ENCODE peak calls at places on chromosomes 2 and 18, in six cellular contexts. H is ovary, O is tibial nerve, E is SK-N-SH, Q is sigmoid colon, N is A549. F is an unnamed sample.

GRCh38 chr2:176085120-176085788 is 1.5 kb upstream of the EVX2 start:
- DNase-seq in Q (no peak), O (no peak), N (no peak), E (peak; percentile 42), H (no peak), F (no peak)

GRCh38 chr18:30684825-30685481 is 357.6 kb downstream of the DSC3 start:
- DNase-seq in Q (no peak), O (no peak), H (no peak), N (no peak), E (no peak), F (no peak)

GRCh38 chr2:197240018-197240712 is 70.4 kb downstream of the ANKRD44 start:
- DNase-seq in O (no peak), H (no peak), Q (no peak), N (no peak), E (no peak), F (no peak)

GRCh38 chr2:42327125-42327524 is 33.9 kb downstream of the COX7A2L start:
- DNase-seq in O (no peak), H (no peak), E (no peak), N (peak; percentile 45), Q (no peak), F (no peak)

GRCh38 chr18:78583739-78584066 is 395.9 kb upstream of the SALL3 start:
- DNase-seq in N (no peak), O (no peak), Q (no peak), E (no peak), H (no peak), F (no peak)

GRCh38 chr2:222433381-222434173 is 9.2 kb downstream of the SGPP2 start:
- DNase-seq in O (no peak), H (no peak), Q (no peak), E (no peak), N (no peak), F (peak; percentile 75)

GRCh38 chr2:37324536-37324785 is 172 bp downstream of the PRKD3 start:
- DNase-seq in Q (peak; percentile 93), N (no peak), O (peak; percentile 68), E (no peak), H (peak; percentile 90), F (no peak)

GRCh38 chr2:85226783-85227182 is 93.6 kb downstream of the TCF7L1 start:
- DNase-seq in E (no peak), O (no peak), H (no peak), Q (no peak), N (no peak), F (no peak)

GRCh38 chr2:71646028-71646427 is 192.7 kb downstream of the DYSF start:
- DNase-seq in Q (peak; percentile 64), O (no peak), N (no peak), H (no peak), E (no peak), F (no peak)

GRCh38 chr2:144354953-144355352 is 165.0 kb downstream of the ZEB2 start:
- DNase-seq in O (no peak), H (no peak), E (no peak), N (no peak), Q (no peak), F (no peak)

GRCh38 chr2:241901018-241901380 is 31.5 kb downstream of the RTP5 start:
- DNase-seq in O (no peak), N (no peak), E (no peak), Q (no peak), H (peak; percentile 49), F (no peak)

GRCh38 chr2:48808311-48808710 is 52.8 kb upstream of the LHCGR start:
- DNase-seq in E (no peak), Q (no peak), N (no peak), H (no peak), O (no peak), F (no peak)

GRCh38 chr2:239886781-239887180 is 138.4 kb downstream of the NDUFA10 start:
- DNase-seq in N (no peak), O (no peak), Q (no peak), E (no peak), H (no peak), F (no peak)

GRCh38 chr2:132400169-132400900 is 16.3 kb upstream of the GPR39 start:
- DNase-seq in O (no peak), H (no peak), N (peak; percentile 26), Q (no peak), E (no peak), F (no peak)

GRCh38 chr2:102636283-102636907 is 17.0 kb downstream of the SLC9A2 start:
- DNase-seq in E (no peak), Q (no peak), H (no peak), N (no peak), O (no peak), F (no peak)

DNA sequence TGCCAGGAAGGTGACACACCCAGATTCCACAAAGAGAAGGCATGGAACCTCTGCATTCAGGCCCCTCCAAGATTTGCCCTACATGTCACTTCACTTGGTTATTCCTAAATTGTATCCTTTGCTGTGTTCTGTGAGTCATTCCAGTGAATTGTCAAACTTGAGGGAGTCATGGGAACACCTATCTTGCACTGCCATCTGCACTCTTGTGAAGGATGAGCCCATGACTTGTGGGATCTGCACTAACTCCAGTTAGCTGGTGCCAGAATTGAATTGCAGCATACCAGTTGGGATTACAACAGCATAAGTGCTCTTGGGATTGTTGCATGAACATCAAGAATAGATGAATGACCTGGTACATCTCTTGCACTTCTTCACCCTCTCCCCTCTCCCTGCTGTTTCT is 1288.1 kb upstream of the ZEB2 start:
- DNase-seq in E (no peak), N (no peak), H (no peak), Q (no peak), O (no peak), F (no peak)
- TF ChIP-seq EP300 in E (no peak), N (no peak), H (no peak), Q (no peak), O (no peak), F (no peak)

GRCh38 chr2:133642831-133643230 is 74.6 kb upstream of the NCKAP5 start:
- DNase-seq in H (no peak), O (no peak), E (no peak), N (no peak), Q (no peak), F (no peak)

GRCh38 chr2:133643822-133644221 is 75.6 kb upstream of the NCKAP5 start:
- DNase-seq in H (no peak), E (no peak), O (no peak), N (no peak), Q (no peak), F (no peak)

GRCh38 chr2:133640103-133640502 is 71.8 kb upstream of the NCKAP5 start:
- DNase-seq in E (no peak), Q (no peak), H (no peak), N (no peak), O (no peak), F (no peak)

GRCh38 chr2:133641942-133642341 is 73.7 kb upstream of the NCKAP5 start:
- DNase-seq in Q (no peak), O (no peak), H (no peak), E (no peak), N (no peak), F (no peak)

DNA sequence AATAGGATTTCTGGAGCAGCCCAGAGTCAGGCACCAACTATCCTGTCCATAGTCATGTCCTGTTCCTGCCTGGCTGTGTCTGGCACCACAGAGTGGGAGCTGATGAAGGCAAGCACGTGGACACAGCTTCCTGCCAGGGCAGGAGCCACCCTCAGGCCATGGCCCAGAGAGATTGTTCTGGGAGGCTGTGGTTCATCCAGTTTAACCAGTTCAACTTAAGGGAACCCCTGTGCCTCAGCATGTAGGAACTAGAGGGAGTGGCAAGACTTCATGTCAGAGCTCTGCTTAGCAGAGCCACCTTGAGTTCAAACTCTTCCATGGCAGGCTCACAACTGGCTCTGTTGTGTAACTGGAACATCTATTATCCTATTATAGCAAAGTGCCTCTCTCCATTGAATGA is 73.2 kb upstream of the NCKAP5 start:
- DNase-seq in H (no peak), O (no peak), E (no peak), N (peak; percentile 32), Q (no peak), F (no peak)
- TF ChIP-seq CTCF in H (no peak), O (no peak), E (no peak), N (no peak), Q (no peak), F (no peak)

GRCh38 chr2:46181789-46182530 is 115.2 kb upstream of the EPAS1 start:
- DNase-seq in E (no peak), H (no peak), N (no peak), Q (no peak), O (no peak), F (no peak)
- TF ChIP-seq EP300 in E (no peak), H (no peak), N (no peak), Q (no peak), O (no peak), F (no peak)

DNA sequence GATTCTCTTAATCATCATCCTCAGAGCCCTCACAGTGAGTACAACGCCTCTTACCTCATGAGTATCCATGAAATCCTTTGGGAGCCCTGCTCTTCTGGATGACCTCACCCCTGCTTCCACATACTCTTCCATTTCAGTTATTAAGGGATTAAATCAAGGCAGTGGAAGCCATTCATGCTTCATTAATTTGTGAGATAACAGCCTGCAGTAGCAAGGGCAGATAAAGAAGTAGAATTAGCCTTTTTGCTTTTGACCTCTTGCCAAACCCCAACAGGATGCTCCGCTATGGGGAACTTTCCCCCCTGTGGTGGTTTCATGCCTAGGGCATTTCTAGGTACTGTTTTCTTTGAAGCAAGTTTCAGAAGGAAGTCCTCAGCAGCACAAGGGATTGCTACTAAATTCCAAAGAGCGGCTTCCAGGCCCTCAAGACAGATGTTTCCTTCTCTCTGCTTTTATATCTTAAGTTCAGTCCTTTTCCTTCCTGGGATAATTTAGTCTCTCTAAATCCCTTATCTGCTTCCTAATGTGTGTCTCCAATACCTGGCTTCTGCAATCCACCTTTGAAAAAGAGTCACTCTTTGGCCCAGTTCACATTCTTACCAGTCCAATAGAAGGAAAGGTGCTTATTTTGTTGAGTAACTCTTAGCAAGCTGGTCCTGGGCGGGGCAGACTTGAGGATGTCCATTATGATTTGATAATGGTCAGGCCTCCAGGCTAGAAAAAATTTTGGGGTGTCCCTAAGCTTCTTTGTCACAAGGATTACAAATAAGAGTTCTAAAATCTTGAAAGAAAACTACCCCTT is 76.9 kb downstream of the MYO1B start:
- DNase-seq in E (peak; percentile 45), N (no peak), Q (no peak), O (no peak), H (no peak), F (peak; percentile 62)
- TF ChIP-seq CTCF in E (no peak), N (no peak), Q (no peak), O (no peak), H (no peak), F (no peak)

GRCh38 chr2:29698216-29698615 is 223.2 kb downstream of the ALK start:
- DNase-seq in N (no peak), Q (no peak), H (no peak), E (no peak), O (no peak), F (peak; percentile 75)

GRCh38 chr2:29694741-29695140 is 226.6 kb downstream of the ALK start:
- DNase-seq in N (no peak), E (no peak), Q (no peak), O (no peak), H (no peak), F (peak; percentile 53)

GRCh38 chr2:29699045-29699444 is 222.3 kb downstream of the ALK start:
- DNase-seq in E (no peak), H (no peak), O (no peak), Q (no peak), N (no peak), F (peak; percentile 42)

GRCh38 chr2:29697715-29698114 is 223.7 kb downstream of the ALK start:
- DNase-seq in E (no peak), N (no peak), Q (no peak), O (no peak), H (no peak), F (peak; percentile 80)

DNA sequence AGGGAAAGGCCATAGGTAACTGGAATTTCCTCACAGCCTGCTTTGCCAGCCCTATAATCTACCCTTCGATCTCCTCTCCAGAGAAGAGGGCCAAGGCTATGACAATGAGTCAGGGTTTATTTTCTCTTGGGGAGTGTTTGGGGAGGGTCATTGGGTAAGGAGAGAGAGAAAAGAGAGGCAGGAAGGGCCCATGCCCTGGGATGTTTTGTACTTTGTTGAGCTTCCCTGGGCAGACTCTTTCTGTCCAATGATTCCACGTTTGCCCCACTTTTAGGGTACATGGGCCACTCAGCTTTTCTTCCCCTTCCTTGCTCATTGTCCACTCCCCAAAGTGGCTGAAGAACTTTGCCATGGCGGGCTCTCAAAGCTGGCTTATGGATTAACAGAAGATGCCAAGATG is 224.2 kb downstream of the ALK start:
- DNase-seq in E (no peak), H (no peak), O (no peak), Q (no peak), N (no peak), F (peak; percentile 53)
- TF ChIP-seq EP300 in E (no peak), H (no peak), O (no peak), Q (no peak), N (no peak), F (no peak)

F was measured in esophagus muscularis mucosa.